ENCODE peak calls at places on chromosomes 4 and X, in five cellular contexts. One of them, this sample, is unnamed. For H3K27me3 and H3K36me3, the result is how much of the 10 kb centered on the place peaks cover.

GRCh38 chrX:40734956-40735317 is 405 bp downstream of the MED14 start:
- DNase-seq in heart left ventricle: no peak
- DNase-seq in WERI-Rb-1: peak
- DNase-seq in naive thymus-derived CD4-positive, alpha-beta T cell: no peak
- DNase-seq in thoracic aorta: no peak
- DNase-seq in this sample: no peak

GRCh38 chr4:31918891-31919290 is 1198.7 kb downstream of the PCDH7 start:
- DNase-seq in heart left ventricle: no peak
- DNase-seq in WERI-Rb-1: no peak
- DNase-seq in naive thymus-derived CD4-positive, alpha-beta T cell: no peak
- DNase-seq in thoracic aorta: no peak
- DNase-seq in this sample: no peak

GRCh38 chr4:136558940-136559494 is 973.3 kb downstream of the PCDH18 start:
- DNase-seq in heart left ventricle: no peak
- DNase-seq in WERI-Rb-1: no peak
- DNase-seq in naive thymus-derived CD4-positive, alpha-beta T cell: no peak
- DNase-seq in thoracic aorta: no peak
- DNase-seq in this sample: no peak

GRCh38 chr4:98706200-98706813 is 47.9 kb upstream of the TSPAN5 start:
- DNase-seq in heart left ventricle: no peak
- DNase-seq in WERI-Rb-1: no peak
- DNase-seq in naive thymus-derived CD4-positive, alpha-beta T cell: peak
- DNase-seq in thoracic aorta: no peak
- DNase-seq in this sample: no peak

GRCh38 chrX:125627676-125628075 is 308.0 kb downstream of the TEX13C start:
- DNase-seq in heart left ventricle: no peak
- DNase-seq in WERI-Rb-1: no peak
- DNase-seq in naive thymus-derived CD4-positive, alpha-beta T cell: no peak
- DNase-seq in thoracic aorta: no peak
- DNase-seq in this sample: no peak

GRCh38 chrX:15598031-15598430 is 2.7 kb downstream of the ACE2 start:
- DNase-seq in heart left ventricle: no peak
- DNase-seq in WERI-Rb-1: no peak
- DNase-seq in naive thymus-derived CD4-positive, alpha-beta T cell: no peak
- DNase-seq in thoracic aorta: no peak
- DNase-seq in this sample: no peak

GRCh38 chr4:54368861-54369260 is 139.8 kb downstream of the PDGFRA start:
- DNase-seq in heart left ventricle: no peak
- DNase-seq in WERI-Rb-1: no peak
- DNase-seq in naive thymus-derived CD4-positive, alpha-beta T cell: no peak
- DNase-seq in thoracic aorta: no peak
- DNase-seq in this sample: no peak

GRCh38 chr4:48909697-48910096 is 3.1 kb upstream of the OCIAD2 start:
- DNase-seq in heart left ventricle: no peak
- DNase-seq in WERI-Rb-1: no peak
- DNase-seq in naive thymus-derived CD4-positive, alpha-beta T cell: no peak
- DNase-seq in thoracic aorta: peak
- DNase-seq in this sample: no peak

GRCh38 chrX:54452920-54453319 is 12.7 kb downstream of the TSR2 start:
- DNase-seq in heart left ventricle: no peak
- DNase-seq in WERI-Rb-1: peak
- DNase-seq in naive thymus-derived CD4-positive, alpha-beta T cell: no peak
- DNase-seq in thoracic aorta: no peak
- DNase-seq in this sample: peak

GRCh38 chrX:46400530-46400929 is 144.7 kb downstream of the ZNF674 start:
- DNase-seq in heart left ventricle: no peak
- DNase-seq in WERI-Rb-1: no peak
- DNase-seq in naive thymus-derived CD4-positive, alpha-beta T cell: no peak
- DNase-seq in thoracic aorta: no peak
- DNase-seq in this sample: no peak

GRCh38 chrX:154057790-154058189 is 38.1 kb upstream of the IRAK1 start:
- DNase-seq in heart left ventricle: no peak
- DNase-seq in WERI-Rb-1: no peak
- DNase-seq in naive thymus-derived CD4-positive, alpha-beta T cell: no peak
- DNase-seq in thoracic aorta: no peak
- DNase-seq in this sample: no peak

GRCh38 chr4:46386570-46386969 is 3.4 kb downstream of the GABRA2 start:
- DNase-seq in heart left ventricle: no peak
- DNase-seq in WERI-Rb-1: peak
- DNase-seq in naive thymus-derived CD4-positive, alpha-beta T cell: no peak
- DNase-seq in thoracic aorta: no peak
- DNase-seq in this sample: peak

GRCh38 chr4:119785963-119786362 is 157.4 kb upstream of the PDE5A start:
- DNase-seq in heart left ventricle: no peak
- DNase-seq in WERI-Rb-1: no peak
- DNase-seq in naive thymus-derived CD4-positive, alpha-beta T cell: no peak
- DNase-seq in thoracic aorta: no peak
- DNase-seq in this sample: no peak

GRCh38 chrX:150348365-150348764 is 14.8 kb upstream of the MAMLD1 start:
- DNase-seq in heart left ventricle: no peak
- DNase-seq in WERI-Rb-1: peak
- DNase-seq in naive thymus-derived CD4-positive, alpha-beta T cell: no peak
- DNase-seq in thoracic aorta: no peak
- DNase-seq in this sample: peak

GRCh38 chrX:31223817-31224216 is 152.0 kb upstream of the FTHL17 start:
- DNase-seq in heart left ventricle: no peak
- DNase-seq in WERI-Rb-1: no peak
- DNase-seq in naive thymus-derived CD4-positive, alpha-beta T cell: no peak
- DNase-seq in thoracic aorta: no peak
- DNase-seq in this sample: no peak

GRCh38 chr4:95107635-95108034 is 349.9 kb downstream of the BMPR1B start:
- DNase-seq in heart left ventricle: no peak
- DNase-seq in WERI-Rb-1: no peak
- DNase-seq in naive thymus-derived CD4-positive, alpha-beta T cell: no peak
- DNase-seq in thoracic aorta: no peak
- DNase-seq in this sample: no peak

GRCh38 chr4:681736-682451 is 7.1 kb downstream of the SLC49A3 start:
- DNase-seq in heart left ventricle: peak
- DNase-seq in WERI-Rb-1: no peak
- DNase-seq in naive thymus-derived CD4-positive, alpha-beta T cell: peak
- DNase-seq in thoracic aorta: no peak
- DNase-seq in this sample: peak

GRCh38 chr4:153019906-153020305 is 83.8 kb downstream of the FHDC1 start:
- DNase-seq in heart left ventricle: no peak
- DNase-seq in WERI-Rb-1: no peak
- DNase-seq in naive thymus-derived CD4-positive, alpha-beta T cell: no peak
- DNase-seq in thoracic aorta: no peak
- DNase-seq in this sample: no peak

GRCh38 chr4:145440292-145441007 is 41.2 kb upstream of the SMAD1 start:
- DNase-seq in heart left ventricle: no peak
- DNase-seq in WERI-Rb-1: no peak
- DNase-seq in naive thymus-derived CD4-positive, alpha-beta T cell: no peak
- DNase-seq in thoracic aorta: no peak
- DNase-seq in this sample: no peak

GRCh38 chrX:39896951-39897740 is 200.6 kb downstream of the BCOR start:
- DNase-seq in heart left ventricle: no peak
- DNase-seq in WERI-Rb-1: no peak
- DNase-seq in naive thymus-derived CD4-positive, alpha-beta T cell: no peak
- DNase-seq in thoracic aorta: no peak
- DNase-seq in this sample: peak

GRCh38 chr4:162201673-162202072 is 37.9 kb upstream of the FSTL5 start:
- DNase-seq in heart left ventricle: no peak
- DNase-seq in WERI-Rb-1: no peak
- DNase-seq in naive thymus-derived CD4-positive, alpha-beta T cell: no peak
- DNase-seq in thoracic aorta: no peak
- DNase-seq in this sample: no peak

GRCh38 chr4:73589261-73589847 is 30.9 kb downstream of the RASSF6 start:
- DNase-seq in heart left ventricle: no peak
- DNase-seq in WERI-Rb-1: no peak
- DNase-seq in naive thymus-derived CD4-positive, alpha-beta T cell: no peak
- DNase-seq in thoracic aorta: no peak
- DNase-seq in this sample: no peak

GRCh38 chr4:110854021-110854678 is 231.3 kb upstream of the PITX2 start:
- DNase-seq in heart left ventricle: no peak
- DNase-seq in WERI-Rb-1: no peak
- DNase-seq in naive thymus-derived CD4-positive, alpha-beta T cell: no peak
- DNase-seq in thoracic aorta: no peak
- DNase-seq in this sample: no peak

GRCh38 chrX:49001521-49002090 is 458 bp downstream of the GRIPAP1 start:
- DNase-seq in heart left ventricle: no peak
- DNase-seq in WERI-Rb-1: peak
- DNase-seq in naive thymus-derived CD4-positive, alpha-beta T cell: no peak
- DNase-seq in thoracic aorta: no peak
- DNase-seq in this sample: peak

GRCh38 chrX:153523269-153523668 is 5.8 kb downstream of the ATP2B3 start:
- DNase-seq in heart left ventricle: no peak
- DNase-seq in WERI-Rb-1: no peak
- DNase-seq in naive thymus-derived CD4-positive, alpha-beta T cell: no peak
- DNase-seq in thoracic aorta: no peak
- DNase-seq in this sample: no peak

GRCh38 chr4:155541716-155542115 is 124.9 kb upstream of the GUCY1A1 start:
- DNase-seq in heart left ventricle: no peak
- DNase-seq in WERI-Rb-1: no peak
- DNase-seq in naive thymus-derived CD4-positive, alpha-beta T cell: no peak
- DNase-seq in thoracic aorta: no peak
- DNase-seq in this sample: no peak

GRCh38 chr4:126733301-126733700 is 899.5 kb upstream of the INTU start:
- DNase-seq in heart left ventricle: no peak
- DNase-seq in WERI-Rb-1: no peak
- DNase-seq in naive thymus-derived CD4-positive, alpha-beta T cell: no peak
- DNase-seq in thoracic aorta: no peak
- DNase-seq in this sample: no peak

GRCh38 chr4:41611124-41611838 is 73.3 kb downstream of the LIMCH1 start:
- DNase-seq in heart left ventricle: no peak
- DNase-seq in WERI-Rb-1: no peak
- DNase-seq in naive thymus-derived CD4-positive, alpha-beta T cell: no peak
- DNase-seq in thoracic aorta: no peak
- DNase-seq in this sample: no peak

GRCh38 chr4:41613782-41614181 is 75.8 kb downstream of the LIMCH1 start:
- DNase-seq in heart left ventricle: no peak
- DNase-seq in WERI-Rb-1: no peak
- DNase-seq in naive thymus-derived CD4-positive, alpha-beta T cell: no peak
- DNase-seq in thoracic aorta: no peak
- DNase-seq in this sample: no peak

GRCh38 chr4:41614519-41614918 is 76.6 kb downstream of the LIMCH1 start:
- DNase-seq in heart left ventricle: no peak
- DNase-seq in WERI-Rb-1: no peak
- DNase-seq in naive thymus-derived CD4-positive, alpha-beta T cell: no peak
- DNase-seq in thoracic aorta: no peak
- DNase-seq in this sample: no peak

GRCh38 chr4:41611881-41612871 is 74.2 kb downstream of the LIMCH1 start:
- DNase-seq in heart left ventricle: peak
- DNase-seq in WERI-Rb-1: no peak
- DNase-seq in naive thymus-derived CD4-positive, alpha-beta T cell: no peak
- DNase-seq in thoracic aorta: no peak
- DNase-seq in this sample: peak

DNA sequence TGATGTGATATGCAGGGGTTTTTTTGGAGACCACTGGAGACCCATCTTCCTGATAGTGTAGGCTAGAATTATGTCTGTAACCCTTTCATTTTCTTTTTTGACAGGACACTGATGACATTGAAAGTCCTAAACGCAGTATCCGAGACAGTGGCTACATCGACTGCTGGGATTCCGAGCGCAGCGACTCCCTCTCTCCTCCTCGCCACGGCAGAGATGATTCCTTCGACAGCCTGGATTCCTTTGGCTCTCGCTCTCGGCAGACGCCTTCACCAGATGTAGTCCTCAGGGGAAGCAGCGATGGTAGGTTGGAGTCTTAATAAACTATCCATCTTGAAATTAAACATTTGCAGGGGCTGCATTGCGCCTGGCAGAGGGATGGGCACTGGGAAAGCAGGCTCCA is 75.4 kb downstream of the LIMCH1 start:
- DNase-seq in heart left ventricle: no peak
- DNase-seq in WERI-Rb-1: no peak
- DNase-seq in naive thymus-derived CD4-positive, alpha-beta T cell: no peak
- DNase-seq in thoracic aorta: no peak
- DNase-seq in this sample: peak
- H3K4me3 ChIP-seq in heart left ventricle: peak
- H3K4me3 ChIP-seq in WERI-Rb-1: no peak
- H3K4me3 ChIP-seq in naive thymus-derived CD4-positive, alpha-beta T cell: no peak
- H3K4me3 ChIP-seq in thoracic aorta: no peak
- H3K4me3 ChIP-seq in this sample: no peak

GRCh38 chrX:17494231-17494630 is 119.2 kb downstream of the NHS start:
- DNase-seq in heart left ventricle: no peak
- DNase-seq in WERI-Rb-1: no peak
- DNase-seq in naive thymus-derived CD4-positive, alpha-beta T cell: no peak
- DNase-seq in thoracic aorta: no peak
- DNase-seq in this sample: no peak
- H3K27me3 ChIP-seq in heart left ventricle: under half
- H3K27me3 ChIP-seq in WERI-Rb-1: under half
- H3K27me3 ChIP-seq in naive thymus-derived CD4-positive, alpha-beta T cell: under half
- H3K27me3 ChIP-seq in thoracic aorta: under half
- H3K27me3 ChIP-seq in this sample: under half

GRCh38 chr4:82850684-82851083 is 40.3 kb downstream of the SEC31A start:
- DNase-seq in heart left ventricle: no peak
- DNase-seq in WERI-Rb-1: no peak
- DNase-seq in naive thymus-derived CD4-positive, alpha-beta T cell: no peak
- DNase-seq in thoracic aorta: no peak
- DNase-seq in this sample: no peak

GRCh38 chr4:82852751-82853053 is 38.3 kb downstream of the SEC31A start:
- DNase-seq in heart left ventricle: no peak
- DNase-seq in WERI-Rb-1: peak
- DNase-seq in naive thymus-derived CD4-positive, alpha-beta T cell: no peak
- DNase-seq in thoracic aorta: no peak
- DNase-seq in this sample: no peak

GRCh38 chr4:82848706-82849105 is 42.2 kb downstream of the SEC31A start:
- DNase-seq in heart left ventricle: no peak
- DNase-seq in WERI-Rb-1: no peak
- DNase-seq in naive thymus-derived CD4-positive, alpha-beta T cell: no peak
- DNase-seq in thoracic aorta: no peak
- DNase-seq in this sample: no peak

GRCh38 chr4:82851318-82851717 is 39.6 kb downstream of the SEC31A start:
- DNase-seq in heart left ventricle: no peak
- DNase-seq in WERI-Rb-1: no peak
- DNase-seq in naive thymus-derived CD4-positive, alpha-beta T cell: no peak
- DNase-seq in thoracic aorta: no peak
- DNase-seq in this sample: no peak

GRCh38 chr4:82851902-82852750 is 38.8 kb downstream of the SEC31A start:
- DNase-seq in heart left ventricle: no peak
- DNase-seq in WERI-Rb-1: no peak
- DNase-seq in naive thymus-derived CD4-positive, alpha-beta T cell: peak
- DNase-seq in thoracic aorta: no peak
- DNase-seq in this sample: peak
- H3K36me3 ChIP-seq in heart left ventricle: half or more
- H3K36me3 ChIP-seq in WERI-Rb-1: half or more
- H3K36me3 ChIP-seq in naive thymus-derived CD4-positive, alpha-beta T cell: under half
- H3K36me3 ChIP-seq in thoracic aorta: half or more
- H3K36me3 ChIP-seq in this sample: under half

DNA sequence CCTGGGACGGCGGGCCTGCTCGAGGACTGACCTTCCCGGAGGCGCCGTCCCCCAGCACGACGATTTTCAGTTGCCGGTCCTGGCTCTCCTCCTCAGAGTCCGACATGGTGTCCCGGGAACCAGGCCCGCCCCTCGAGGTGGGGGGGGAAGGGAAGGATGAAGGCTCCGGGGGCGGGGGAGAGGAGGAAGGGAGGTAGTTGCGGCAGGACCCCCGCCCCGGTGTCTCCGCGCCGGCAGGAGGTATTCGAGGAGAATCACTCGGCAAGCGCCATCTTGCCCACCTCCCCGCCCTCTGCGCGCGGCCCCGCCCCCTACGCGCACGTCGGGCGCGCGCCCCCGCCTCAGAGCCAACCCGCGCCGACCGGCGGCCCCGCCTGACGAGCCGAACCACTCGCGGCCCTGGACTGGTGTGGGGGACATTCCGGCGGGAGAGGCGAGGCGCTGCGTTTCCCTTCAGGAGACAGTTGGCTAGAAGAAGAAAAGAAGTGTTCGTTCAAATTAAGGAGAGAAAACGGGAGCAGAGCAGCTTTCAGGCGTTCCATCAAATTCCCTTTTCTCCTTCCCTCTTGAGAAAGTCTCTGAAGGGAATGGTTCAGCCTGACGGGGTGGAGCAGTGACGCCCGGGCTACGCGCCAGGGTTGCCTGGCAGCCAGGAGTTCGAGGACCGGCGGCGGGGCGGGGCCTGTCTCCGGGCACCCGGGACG is at the start of gene RAB28:
- DNase-seq in heart left ventricle: peak
- DNase-seq in WERI-Rb-1: peak
- DNase-seq in naive thymus-derived CD4-positive, alpha-beta T cell: peak
- DNase-seq in thoracic aorta: peak
- DNase-seq in this sample: peak
- H3K4me3 ChIP-seq in heart left ventricle: peak
- H3K4me3 ChIP-seq in WERI-Rb-1: peak
- H3K4me3 ChIP-seq in naive thymus-derived CD4-positive, alpha-beta T cell: peak
- H3K4me3 ChIP-seq in thoracic aorta: peak
- H3K4me3 ChIP-seq in this sample: peak